ENCODE peak calls at places on chromosomes 12 and 14, in four cellular contexts. One of them, this sample, is unnamed.

GRCh38 chr12:92574046-92574783 is 128.6 kb upstream of the PLEKHG7 start:
- DNase-seq in osteoblast: no peak
- DNase-seq in tibial artery: no peak
- DNase-seq in endothelial cell of umbilical vein: peak; percentile 24
- DNase-seq in this sample: no peak

GRCh38 chr12:131612092-131612755 is 98.7 kb upstream of the SFSWAP start:
- DNase-seq in endothelial cell of umbilical vein: no peak
- DNase-seq in osteoblast: peak; percentile 67
- DNase-seq in tibial artery: no peak
- DNase-seq in this sample: no peak

GRCh38 chr12:120620624-120621023 is 19.8 kb upstream of the CABP1 start:
- DNase-seq in endothelial cell of umbilical vein: no peak
- DNase-seq in osteoblast: no peak
- DNase-seq in tibial artery: no peak
- DNase-seq in this sample: no peak

GRCh38 chr14:50173891-50174290 is 57.5 kb downstream of the SOS2 start:
- DNase-seq in endothelial cell of umbilical vein: no peak
- DNase-seq in tibial artery: no peak
- DNase-seq in osteoblast: no peak
- DNase-seq in this sample: no peak

GRCh38 chr12:111298583-111299436 is 70.1 kb downstream of the PHETA1 start:
- DNase-seq in tibial artery: no peak
- DNase-seq in osteoblast: peak; percentile 95
- DNase-seq in endothelial cell of umbilical vein: peak; percentile 41
- DNase-seq in this sample: no peak

GRCh38 chr12:12182926-12183325 is 83.9 kb downstream of the LRP6 start:
- DNase-seq in endothelial cell of umbilical vein: peak; percentile 69
- DNase-seq in osteoblast: peak; percentile 71
- DNase-seq in tibial artery: no peak
- DNase-seq in this sample: no peak

GRCh38 chr12:68012712-68013111 is 23.5 kb downstream of the IFNG-AS1 start:
- DNase-seq in endothelial cell of umbilical vein: no peak
- DNase-seq in tibial artery: no peak
- DNase-seq in osteoblast: no peak
- DNase-seq in this sample: no peak

GRCh38 chr12:20148241-20148640 is 220.1 kb upstream of the PDE3A start:
- DNase-seq in endothelial cell of umbilical vein: no peak
- DNase-seq in osteoblast: no peak
- DNase-seq in tibial artery: no peak
- DNase-seq in this sample: no peak

GRCh38 chr14:49972840-49973239 is 80.0 kb downstream of the ARF6 start:
- DNase-seq in osteoblast: peak; percentile 56
- DNase-seq in tibial artery: no peak
- DNase-seq in endothelial cell of umbilical vein: peak; percentile 79
- DNase-seq in this sample: peak; percentile 74

GRCh38 chr14:90727082-90727481 is 89.1 kb downstream of the TTC7B start:
- DNase-seq in tibial artery: no peak
- DNase-seq in endothelial cell of umbilical vein: no peak
- DNase-seq in osteoblast: no peak
- DNase-seq in this sample: no peak

GRCh38 chr12:503111-503761 is 43.5 kb downstream of the B4GALNT3 start:
- DNase-seq in osteoblast: peak; percentile 27
- DNase-seq in endothelial cell of umbilical vein: peak; percentile 13
- DNase-seq in tibial artery: no peak
- DNase-seq in this sample: no peak

GRCh38 chr12:124727922-124728321 is 135.7 kb downstream of the SCARB1 start:
- DNase-seq in osteoblast: no peak
- DNase-seq in tibial artery: no peak
- DNase-seq in endothelial cell of umbilical vein: no peak
- DNase-seq in this sample: no peak

GRCh38 chr12:119630223-119630781 is 36.7 kb downstream of the TMEM233 start:
- DNase-seq in tibial artery: no peak
- DNase-seq in osteoblast: no peak
- DNase-seq in endothelial cell of umbilical vein: no peak
- DNase-seq in this sample: no peak

GRCh38 chr14:77681196-77682157 is 26.3 kb downstream of the ALKBH1 start:
- DNase-seq in osteoblast: no peak
- DNase-seq in endothelial cell of umbilical vein: no peak
- DNase-seq in tibial artery: no peak
- DNase-seq in this sample: no peak

GRCh38 chr12:53995311-53996187 is 4.4 kb upstream of the HOXC9 start:
- DNase-seq in osteoblast: peak; percentile 93
- DNase-seq in tibial artery: peak; percentile 90
- DNase-seq in endothelial cell of umbilical vein: no peak
- DNase-seq in this sample: no peak

GRCh38 chr12:31589896-31590729 is 823 bp downstream of the DENND5B start:
- DNase-seq in tibial artery: peak; percentile 86
- DNase-seq in endothelial cell of umbilical vein: peak; percentile 67
- DNase-seq in osteoblast: peak; percentile 92
- DNase-seq in this sample: peak; percentile 42

GRCh38 chr12:47361389-47362031 is 281.8 kb upstream of the AMIGO2 start:
- DNase-seq in endothelial cell of umbilical vein: no peak
- DNase-seq in osteoblast: no peak
- DNase-seq in tibial artery: no peak
- DNase-seq in this sample: no peak

GRCh38 chr14:73467800-73468199 is 9.5 kb upstream of the NUMB start:
- DNase-seq in osteoblast: peak; percentile 78
- DNase-seq in tibial artery: no peak
- DNase-seq in endothelial cell of umbilical vein: no peak
- DNase-seq in this sample: peak; percentile 48

GRCh38 chr12:57063991-57064725 is 14.2 kb upstream of the MYO1A start:
- DNase-seq in tibial artery: no peak
- DNase-seq in endothelial cell of umbilical vein: no peak
- DNase-seq in osteoblast: no peak
- DNase-seq in this sample: no peak

GRCh38 chr12:62882140-62882539 is 52.8 kb downstream of the PPM1H start:
- DNase-seq in osteoblast: no peak
- DNase-seq in endothelial cell of umbilical vein: no peak
- DNase-seq in tibial artery: no peak
- DNase-seq in this sample: no peak

GRCh38 chr12:130981156-130981789 is 27.6 kb downstream of the ADGRD1 start:
- DNase-seq in endothelial cell of umbilical vein: no peak
- DNase-seq in tibial artery: no peak
- DNase-seq in osteoblast: no peak
- DNase-seq in this sample: no peak

GRCh38 chr14:30608533-30609006 is 13.5 kb upstream of the SCFD1 start:
- DNase-seq in tibial artery: no peak
- DNase-seq in endothelial cell of umbilical vein: no peak
- DNase-seq in osteoblast: no peak
- DNase-seq in this sample: no peak

GRCh38 chr12:30989754-30990153 is 63.2 kb downstream of the TSPAN11 start:
- DNase-seq in osteoblast: no peak
- DNase-seq in tibial artery: no peak
- DNase-seq in endothelial cell of umbilical vein: peak; percentile 8
- DNase-seq in this sample: no peak

GRCh38 chr12:25699454-25699853 is 146.4 kb upstream of the LMNTD1 start:
- DNase-seq in tibial artery: no peak
- DNase-seq in endothelial cell of umbilical vein: peak; percentile 45
- DNase-seq in osteoblast: no peak
- DNase-seq in this sample: no peak

GRCh38 chr12:119061208-119061796 is 80.0 kb downstream of the SRRM4 start:
- DNase-seq in endothelial cell of umbilical vein: peak; percentile 16
- DNase-seq in tibial artery: no peak
- DNase-seq in osteoblast: no peak
- DNase-seq in this sample: no peak

GRCh38 chr12:70843363-70843762 is 77.2 kb downstream of the PTPRR start:
- DNase-seq in endothelial cell of umbilical vein: no peak
- DNase-seq in osteoblast: no peak
- DNase-seq in tibial artery: no peak
- DNase-seq in this sample: no peak

GRCh38 chr12:52168019-52168717 is 23.6 kb downstream of the KRT80 start:
- DNase-seq in tibial artery: no peak
- DNase-seq in endothelial cell of umbilical vein: peak; percentile 51
- DNase-seq in osteoblast: peak; percentile 76
- DNase-seq in this sample: no peak

GRCh38 chr12:120249875-120250795 is 15.4 kb downstream of the PXN start:
- DNase-seq in endothelial cell of umbilical vein: peak; percentile 53
- DNase-seq in osteoblast: no peak
- DNase-seq in tibial artery: peak; percentile 86
- DNase-seq in this sample: no peak

GRCh38 chr14:36661506-36662257 is at the start of gene PAX9:
- DNase-seq in osteoblast: peak; percentile 98
- DNase-seq in endothelial cell of umbilical vein: peak; percentile 70
- DNase-seq in tibial artery: peak; percentile 84
- DNase-seq in this sample: no peak

GRCh38 chr12:64180951-64181350 is 41.1 kb downstream of the KICS2 start:
- DNase-seq in osteoblast: no peak
- DNase-seq in endothelial cell of umbilical vein: peak; percentile 69
- DNase-seq in tibial artery: no peak
- DNase-seq in this sample: peak; percentile 74

GRCh38 chr12:5140190-5140589 is 96.5 kb downstream of the KCNA5 start:
- DNase-seq in endothelial cell of umbilical vein: no peak
- DNase-seq in tibial artery: no peak
- DNase-seq in osteoblast: no peak
- DNase-seq in this sample: no peak

GRCh38 chr12:48678561-48679185 is 3.4 kb downstream of the KANSL2 start:
- DNase-seq in tibial artery: no peak
- DNase-seq in endothelial cell of umbilical vein: no peak
- DNase-seq in osteoblast: no peak
- DNase-seq in this sample: no peak

GRCh38 chr14:35374273-35374681 is 30.3 kb downstream of the NFKBIA start:
- DNase-seq in endothelial cell of umbilical vein: peak; percentile 36
- DNase-seq in osteoblast: peak; percentile 94
- DNase-seq in tibial artery: peak; percentile 80
- DNase-seq in this sample: peak; percentile 85

GRCh38 chr12:127416796-127417195 is 850.2 kb upstream of the TMEM132C start:
- DNase-seq in tibial artery: no peak
- DNase-seq in osteoblast: no peak
- DNase-seq in endothelial cell of umbilical vein: no peak
- DNase-seq in this sample: no peak

GRCh38 chr12:77601069-77601468 is 229.6 kb upstream of the NAV3 start:
- DNase-seq in endothelial cell of umbilical vein: no peak
- DNase-seq in osteoblast: no peak
- DNase-seq in tibial artery: no peak
- DNase-seq in this sample: no peak

GRCh38 chr14:56892959-56893358 is 82.7 kb upstream of the OTX2 start:
- DNase-seq in endothelial cell of umbilical vein: no peak
- DNase-seq in osteoblast: no peak
- DNase-seq in tibial artery: no peak
- DNase-seq in this sample: no peak

GRCh38 chr12:64450711-64451486 is 1.0 kb upstream of the TBK1 start:
- DNase-seq in osteoblast: peak; percentile 31
- DNase-seq in endothelial cell of umbilical vein: peak; percentile 23
- DNase-seq in tibial artery: no peak
- DNase-seq in this sample: no peak

GRCh38 chr12:123990512-123990911 is 17.5 kb downstream of the ZNF664 start:
- DNase-seq in endothelial cell of umbilical vein: peak; percentile 12
- DNase-seq in tibial artery: no peak
- DNase-seq in osteoblast: peak; percentile 23
- DNase-seq in this sample: no peak

GRCh38 chr14:105944632-105945610 is 418.5 kb downstream of the TMEM121 start:
- DNase-seq in tibial artery: peak; percentile 63
- DNase-seq in endothelial cell of umbilical vein: no peak
- DNase-seq in osteoblast: peak; percentile 87
- DNase-seq in this sample: no peak
- TF ChIP-seq CTCF in tibial artery: peak; percentile 77
- TF ChIP-seq CTCF in endothelial cell of umbilical vein: no peak
- TF ChIP-seq CTCF in osteoblast: peak; percentile 68
- TF ChIP-seq CTCF in this sample: peak; percentile 64

DNA sequence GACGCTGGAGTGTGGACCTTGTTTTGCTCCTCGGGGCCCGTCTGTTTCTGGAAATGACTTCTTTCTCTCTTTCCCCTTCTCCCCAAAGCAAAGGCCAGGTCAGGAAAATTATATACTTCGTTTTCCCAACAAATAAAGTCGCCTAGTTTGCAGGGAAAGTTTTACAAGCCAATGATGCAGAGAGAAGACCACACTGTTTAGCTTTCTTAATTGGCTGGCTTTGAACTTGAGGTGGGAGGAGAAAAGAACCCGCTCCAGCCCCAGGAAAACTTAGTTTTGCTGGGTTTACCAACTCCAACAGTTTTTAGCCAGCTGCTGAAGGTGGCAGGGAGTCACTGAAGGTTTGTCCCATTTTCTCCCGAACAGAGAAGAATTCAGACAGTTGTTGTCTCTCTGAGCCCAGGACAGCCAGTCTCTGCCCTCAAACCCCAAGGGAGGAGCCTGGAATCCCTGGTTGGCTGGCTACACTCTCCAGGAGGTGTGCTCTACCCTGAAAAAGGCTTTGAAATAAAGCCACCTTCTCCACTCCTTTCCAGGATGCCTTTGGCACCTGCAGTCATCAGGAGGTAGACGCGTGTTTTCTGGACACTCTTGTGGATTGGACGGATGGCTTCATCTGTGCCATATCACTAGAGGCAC is 24.8 kb downstream of the BCL11B start:
- DNase-seq in osteoblast: no peak
- DNase-seq in endothelial cell of umbilical vein: no peak
- DNase-seq in tibial artery: no peak
- DNase-seq in this sample: no peak
- H3K27me3 ChIP-seq in osteoblast: peaks cover 20% of the 10 kb centered on the region
- H3K27me3 ChIP-seq in endothelial cell of umbilical vein: peaks cover 18% of the 10 kb centered on the region
- H3K27me3 ChIP-seq in tibial artery: peaks cover 72% of the 10 kb centered on the region
- H3K27me3 ChIP-seq in this sample: peaks cover 10% of the 10 kb centered on the region

GRCh38 chr12:6282453-6282840 is 28.0 kb upstream of the PLEKHG6 start:
- DNase-seq in endothelial cell of umbilical vein: no peak
- DNase-seq in tibial artery: peak; percentile 53
- DNase-seq in osteoblast: no peak
- DNase-seq in this sample: no peak
- H3K4me1 ChIP-seq in endothelial cell of umbilical vein: peaks cover 47% of the 10 kb centered on the region
- H3K4me1 ChIP-seq in tibial artery: peaks cover 29% of the 10 kb centered on the region
- H3K4me1 ChIP-seq in osteoblast: peaks cover 51% of the 10 kb centered on the region
- H3K4me1 ChIP-seq in this sample: peaks cover 23% of the 10 kb centered on the region

DNA sequence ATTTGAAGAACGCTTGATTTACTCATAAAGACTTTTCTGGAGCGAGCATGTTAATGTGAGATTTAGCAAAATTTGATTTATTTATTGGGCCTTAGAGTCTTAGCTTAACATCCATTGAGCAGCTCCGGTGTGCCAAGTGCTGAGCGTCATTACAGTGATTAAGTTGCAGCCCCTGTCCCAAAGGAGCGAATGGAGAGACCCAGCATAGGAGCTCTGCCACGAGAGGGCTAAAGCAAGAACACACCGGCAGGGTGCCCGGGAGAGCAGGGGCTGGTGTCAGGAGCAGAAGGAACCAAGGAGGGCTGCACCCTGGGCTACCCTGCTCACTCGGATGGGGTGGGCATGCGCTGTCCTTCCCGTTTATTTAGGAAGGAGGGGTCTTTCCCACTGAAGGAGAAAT is 50.6 kb downstream of the PPP2R5C start:
- DNase-seq in osteoblast: no peak
- DNase-seq in tibial artery: no peak
- DNase-seq in endothelial cell of umbilical vein: no peak
- DNase-seq in this sample: no peak
- TF ChIP-seq CTCF in osteoblast: no peak
- TF ChIP-seq CTCF in tibial artery: no peak
- TF ChIP-seq CTCF in endothelial cell of umbilical vein: no peak
- TF ChIP-seq CTCF in this sample: no peak

DNA sequence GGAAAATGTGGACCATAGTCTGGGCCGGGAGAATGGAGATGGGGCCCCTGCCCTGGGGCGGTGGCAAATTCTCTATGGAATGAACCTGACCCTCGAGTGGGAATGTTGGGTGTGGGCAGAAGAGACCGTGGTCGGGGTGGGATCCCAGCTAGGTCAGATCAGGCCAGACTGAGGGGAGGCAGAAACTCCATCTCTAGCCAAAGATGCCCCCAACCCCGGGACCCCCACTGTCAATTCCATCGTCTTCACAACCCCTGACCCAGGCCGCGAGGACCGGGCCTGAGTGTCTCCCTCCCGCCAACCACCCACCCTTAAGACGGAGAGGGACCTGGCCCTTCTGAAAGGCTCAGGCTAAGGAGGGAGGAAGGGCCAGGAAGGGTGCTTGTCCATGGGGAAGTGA is 733 bp downstream of the PLEKHD1 start:
- DNase-seq in osteoblast: no peak
- DNase-seq in endothelial cell of umbilical vein: no peak
- DNase-seq in tibial artery: no peak
- DNase-seq in this sample: no peak
- H3K27me3 ChIP-seq in osteoblast: peaks cover 70% of the 10 kb centered on the region
- H3K27me3 ChIP-seq in endothelial cell of umbilical vein: peaks cover 46% of the 10 kb centered on the region
- H3K27me3 ChIP-seq in tibial artery: peaks cover 56% of the 10 kb centered on the region
- H3K27me3 ChIP-seq in this sample: peaks cover 13% of the 10 kb centered on the region

This sample was measured in ascending aorta.